ENCODE peak calls at places on chromosomes 3 and 15, in four cellular contexts. One of them, this sample, is unnamed.

GRCh38 chr15:65952425-65953053 is 83.2 kb downstream of the RAB11A start:
- DNase-seq in stimulated activated CD4-positive, alpha-beta T cell treated with anti-CD3 and anti-CD28 coated beads, TNF-alpha, amount 100 ng/mL, for 4 hours: no peak
- DNase-seq in NCI-H2029: no peak
- DNase-seq in tibial artery: no peak
- DNase-seq in this sample: no peak

GRCh38 chr15:63066302-63066701 is 23.8 kb downstream of the TPM1 start:
- DNase-seq in stimulated activated CD4-positive, alpha-beta T cell treated with anti-CD3 and anti-CD28 coated beads, TNF-alpha, amount 100 ng/mL, for 4 hours: no peak
- DNase-seq in NCI-H2029: no peak
- DNase-seq in tibial artery: no peak
- DNase-seq in this sample: no peak

GRCh38 chr3:69866988-69867720 is 127.9 kb downstream of the MITF start:
- DNase-seq in stimulated activated CD4-positive, alpha-beta T cell treated with anti-CD3 and anti-CD28 coated beads, TNF-alpha, amount 100 ng/mL, for 4 hours: no peak
- DNase-seq in NCI-H2029: no peak
- DNase-seq in tibial artery: no peak
- DNase-seq in this sample: no peak

GRCh38 chr3:188954590-188955208 is 217.1 kb upstream of the TPRG1 start:
- DNase-seq in stimulated activated CD4-positive, alpha-beta T cell treated with anti-CD3 and anti-CD28 coated beads, TNF-alpha, amount 100 ng/mL, for 4 hours: peak
- DNase-seq in NCI-H2029: peak
- DNase-seq in tibial artery: peak
- DNase-seq in this sample: peak

GRCh38 chr15:72991026-72991425 is 61.2 kb upstream of the NEO1 start:
- DNase-seq in stimulated activated CD4-positive, alpha-beta T cell treated with anti-CD3 and anti-CD28 coated beads, TNF-alpha, amount 100 ng/mL, for 4 hours: no peak
- DNase-seq in NCI-H2029: no peak
- DNase-seq in tibial artery: no peak
- DNase-seq in this sample: no peak

GRCh38 chr3:134453631-134454030 is 32.2 kb downstream of the ANAPC13 start:
- DNase-seq in stimulated activated CD4-positive, alpha-beta T cell treated with anti-CD3 and anti-CD28 coated beads, TNF-alpha, amount 100 ng/mL, for 4 hours: no peak
- DNase-seq in NCI-H2029: no peak
- DNase-seq in tibial artery: no peak
- DNase-seq in this sample: no peak

GRCh38 chr3:45507820-45508317 is 86.7 kb upstream of the LIMD1 start:
- DNase-seq in stimulated activated CD4-positive, alpha-beta T cell treated with anti-CD3 and anti-CD28 coated beads, TNF-alpha, amount 100 ng/mL, for 4 hours: no peak
- DNase-seq in NCI-H2029: no peak
- DNase-seq in tibial artery: no peak
- DNase-seq in this sample: no peak

GRCh38 chr3:142888484-142889262 is at the start of gene PCOLCE2:
- DNase-seq in stimulated activated CD4-positive, alpha-beta T cell treated with anti-CD3 and anti-CD28 coated beads, TNF-alpha, amount 100 ng/mL, for 4 hours: no peak
- DNase-seq in NCI-H2029: peak
- DNase-seq in tibial artery: peak
- DNase-seq in this sample: peak

GRCh38 chr15:40844543-40844981 is 714 bp downstream of the SPINT1 start:
- DNase-seq in stimulated activated CD4-positive, alpha-beta T cell treated with anti-CD3 and anti-CD28 coated beads, TNF-alpha, amount 100 ng/mL, for 4 hours: no peak
- DNase-seq in NCI-H2029: no peak
- DNase-seq in tibial artery: no peak
- DNase-seq in this sample: no peak

GRCh38 chr3:44104668-44105321 is 136.9 kb upstream of the TOPAZ1 start:
- DNase-seq in stimulated activated CD4-positive, alpha-beta T cell treated with anti-CD3 and anti-CD28 coated beads, TNF-alpha, amount 100 ng/mL, for 4 hours: no peak
- DNase-seq in NCI-H2029: no peak
- DNase-seq in tibial artery: no peak
- DNase-seq in this sample: no peak

GRCh38 chr3:65993134-65993900 is 45.4 kb downstream of the MAGI1 start:
- DNase-seq in stimulated activated CD4-positive, alpha-beta T cell treated with anti-CD3 and anti-CD28 coated beads, TNF-alpha, amount 100 ng/mL, for 4 hours: no peak
- DNase-seq in NCI-H2029: no peak
- DNase-seq in tibial artery: no peak
- DNase-seq in this sample: no peak

GRCh38 chr3:100777271-100777670 is 68.0 kb downstream of the TFG start:
- DNase-seq in stimulated activated CD4-positive, alpha-beta T cell treated with anti-CD3 and anti-CD28 coated beads, TNF-alpha, amount 100 ng/mL, for 4 hours: no peak
- DNase-seq in NCI-H2029: no peak
- DNase-seq in tibial artery: no peak
- DNase-seq in this sample: no peak

GRCh38 chr3:97914390-97914789 is 57.8 kb downstream of the RIOX2 start:
- DNase-seq in stimulated activated CD4-positive, alpha-beta T cell treated with anti-CD3 and anti-CD28 coated beads, TNF-alpha, amount 100 ng/mL, for 4 hours: no peak
- DNase-seq in NCI-H2029: no peak
- DNase-seq in tibial artery: no peak
- DNase-seq in this sample: no peak

GRCh38 chr3:125334675-125335560 is 40.2 kb downstream of the ZNF148 start:
- DNase-seq in stimulated activated CD4-positive, alpha-beta T cell treated with anti-CD3 and anti-CD28 coated beads, TNF-alpha, amount 100 ng/mL, for 4 hours: no peak
- DNase-seq in NCI-H2029: no peak
- DNase-seq in tibial artery: no peak
- DNase-seq in this sample: no peak

GRCh38 chr15:69478259-69478687 is 25.7 kb downstream of the RPLP1 start:
- DNase-seq in stimulated activated CD4-positive, alpha-beta T cell treated with anti-CD3 and anti-CD28 coated beads, TNF-alpha, amount 100 ng/mL, for 4 hours: no peak
- DNase-seq in NCI-H2029: peak
- DNase-seq in tibial artery: no peak
- DNase-seq in this sample: peak

GRCh38 chr3:149898771-149899170 is 71.9 kb downstream of the PFN2 start:
- DNase-seq in stimulated activated CD4-positive, alpha-beta T cell treated with anti-CD3 and anti-CD28 coated beads, TNF-alpha, amount 100 ng/mL, for 4 hours: no peak
- DNase-seq in NCI-H2029: no peak
- DNase-seq in tibial artery: no peak
- DNase-seq in this sample: no peak

GRCh38 chr15:31488437-31489204 is 162.0 kb downstream of the KLF13 start:
- DNase-seq in stimulated activated CD4-positive, alpha-beta T cell treated with anti-CD3 and anti-CD28 coated beads, TNF-alpha, amount 100 ng/mL, for 4 hours: no peak
- DNase-seq in NCI-H2029: no peak
- DNase-seq in tibial artery: peak
- DNase-seq in this sample: peak

GRCh38 chr3:11154036-11154952 is at the start of gene HRH1:
- DNase-seq in stimulated activated CD4-positive, alpha-beta T cell treated with anti-CD3 and anti-CD28 coated beads, TNF-alpha, amount 100 ng/mL, for 4 hours: no peak
- DNase-seq in NCI-H2029: no peak
- DNase-seq in tibial artery: peak
- DNase-seq in this sample: no peak

GRCh38 chr3:124791142-124791541 is 60.9 kb downstream of the UMPS start:
- DNase-seq in stimulated activated CD4-positive, alpha-beta T cell treated with anti-CD3 and anti-CD28 coated beads, TNF-alpha, amount 100 ng/mL, for 4 hours: no peak
- DNase-seq in NCI-H2029: no peak
- DNase-seq in tibial artery: no peak
- DNase-seq in this sample: no peak

GRCh38 chr15:36579792-36580431 is 486 bp downstream of the CDIN1 start:
- DNase-seq in stimulated activated CD4-positive, alpha-beta T cell treated with anti-CD3 and anti-CD28 coated beads, TNF-alpha, amount 100 ng/mL, for 4 hours: no peak
- DNase-seq in NCI-H2029: no peak
- DNase-seq in tibial artery: peak
- DNase-seq in this sample: peak

GRCh38 chr15:29914441-29915053 is 92.3 kb upstream of the TJP1 start:
- DNase-seq in stimulated activated CD4-positive, alpha-beta T cell treated with anti-CD3 and anti-CD28 coated beads, TNF-alpha, amount 100 ng/mL, for 4 hours: no peak
- DNase-seq in NCI-H2029: no peak
- DNase-seq in tibial artery: no peak
- DNase-seq in this sample: no peak

GRCh38 chr3:37442397-37442796 is 268.0 kb upstream of the LRRFIP2 start:
- DNase-seq in stimulated activated CD4-positive, alpha-beta T cell treated with anti-CD3 and anti-CD28 coated beads, TNF-alpha, amount 100 ng/mL, for 4 hours: no peak
- DNase-seq in NCI-H2029: no peak
- DNase-seq in tibial artery: no peak
- DNase-seq in this sample: no peak

GRCh38 chr15:101504373-101504772 is 14.9 kb upstream of the PCSK6 start:
- DNase-seq in stimulated activated CD4-positive, alpha-beta T cell treated with anti-CD3 and anti-CD28 coated beads, TNF-alpha, amount 100 ng/mL, for 4 hours: no peak
- DNase-seq in NCI-H2029: no peak
- DNase-seq in tibial artery: no peak
- DNase-seq in this sample: no peak

GRCh38 chr15:49624046-49624445 is 3.2 kb downstream of the DTWD1 start:
- DNase-seq in stimulated activated CD4-positive, alpha-beta T cell treated with anti-CD3 and anti-CD28 coated beads, TNF-alpha, amount 100 ng/mL, for 4 hours: no peak
- DNase-seq in NCI-H2029: no peak
- DNase-seq in tibial artery: no peak
- DNase-seq in this sample: no peak

GRCh38 chr3:49006591-49007067 is 562 bp upstream of the WDR6 start:
- DNase-seq in stimulated activated CD4-positive, alpha-beta T cell treated with anti-CD3 and anti-CD28 coated beads, TNF-alpha, amount 100 ng/mL, for 4 hours: no peak
- DNase-seq in NCI-H2029: no peak
- DNase-seq in tibial artery: peak
- DNase-seq in this sample: no peak

GRCh38 chr3:18444597-18445420 is 19.7 kb upstream of the SATB1 start:
- DNase-seq in stimulated activated CD4-positive, alpha-beta T cell treated with anti-CD3 and anti-CD28 coated beads, TNF-alpha, amount 100 ng/mL, for 4 hours: peak
- DNase-seq in NCI-H2029: peak
- DNase-seq in tibial artery: peak
- DNase-seq in this sample: peak

GRCh38 chr3:126983276-126983652 is 349 bp downstream of the PLXNA1 start:
- DNase-seq in stimulated activated CD4-positive, alpha-beta T cell treated with anti-CD3 and anti-CD28 coated beads, TNF-alpha, amount 100 ng/mL, for 4 hours: no peak
- DNase-seq in NCI-H2029: no peak
- DNase-seq in tibial artery: no peak
- DNase-seq in this sample: no peak

GRCh38 chr3:129605593-129606521 is 619 bp downstream of the PLXND1 start:
- DNase-seq in stimulated activated CD4-positive, alpha-beta T cell treated with anti-CD3 and anti-CD28 coated beads, TNF-alpha, amount 100 ng/mL, for 4 hours: peak
- DNase-seq in NCI-H2029: no peak
- DNase-seq in tibial artery: peak
- DNase-seq in this sample: peak

GRCh38 chr3:132347095-132347494 is 29.9 kb downstream of the ACP3 start:
- DNase-seq in stimulated activated CD4-positive, alpha-beta T cell treated with anti-CD3 and anti-CD28 coated beads, TNF-alpha, amount 100 ng/mL, for 4 hours: no peak
- DNase-seq in NCI-H2029: peak
- DNase-seq in tibial artery: no peak
- DNase-seq in this sample: no peak

GRCh38 chr15:67070150-67070549 is 4.7 kb downstream of the SMAD3 start:
- DNase-seq in stimulated activated CD4-positive, alpha-beta T cell treated with anti-CD3 and anti-CD28 coated beads, TNF-alpha, amount 100 ng/mL, for 4 hours: no peak
- DNase-seq in NCI-H2029: no peak
- DNase-seq in tibial artery: no peak
- DNase-seq in this sample: no peak

GRCh38 chr15:64911317-64912186 is at the start of gene ANKDD1A:
- DNase-seq in stimulated activated CD4-positive, alpha-beta T cell treated with anti-CD3 and anti-CD28 coated beads, TNF-alpha, amount 100 ng/mL, for 4 hours: no peak
- DNase-seq in NCI-H2029: no peak
- DNase-seq in tibial artery: peak
- DNase-seq in this sample: peak

GRCh38 chr3:6578526-6578925 is 282.4 kb upstream of the GRM7 start:
- DNase-seq in stimulated activated CD4-positive, alpha-beta T cell treated with anti-CD3 and anti-CD28 coated beads, TNF-alpha, amount 100 ng/mL, for 4 hours: no peak
- DNase-seq in NCI-H2029: no peak
- DNase-seq in tibial artery: no peak
- DNase-seq in this sample: no peak

GRCh38 chr15:48954538-48954937 is 9.2 kb downstream of the SHC4 start:
- DNase-seq in stimulated activated CD4-positive, alpha-beta T cell treated with anti-CD3 and anti-CD28 coated beads, TNF-alpha, amount 100 ng/mL, for 4 hours: no peak
- DNase-seq in NCI-H2029: no peak
- DNase-seq in tibial artery: peak
- DNase-seq in this sample: no peak

GRCh38 chr3:11995061-11995460 is 9.1 kb upstream of the SYN2 start:
- DNase-seq in stimulated activated CD4-positive, alpha-beta T cell treated with anti-CD3 and anti-CD28 coated beads, TNF-alpha, amount 100 ng/mL, for 4 hours: no peak
- DNase-seq in NCI-H2029: peak
- DNase-seq in tibial artery: no peak
- DNase-seq in this sample: peak

GRCh38 chr15:69193948-69194827 is 33.8 kb downstream of the GLCE start:
- DNase-seq in stimulated activated CD4-positive, alpha-beta T cell treated with anti-CD3 and anti-CD28 coated beads, TNF-alpha, amount 100 ng/mL, for 4 hours: no peak
- DNase-seq in NCI-H2029: no peak
- DNase-seq in tibial artery: no peak
- DNase-seq in this sample: no peak

This sample was measured in NCI-H1436.